ENCODE peak calls at places on chromosomes 2 and 18, in seven cellular contexts. Q is stimulated activated naive B cell treated with anti-CD40 and anti-IgM and Interleukin-4, amounts not matched to agents 10 μg/mL and 1 μg/mL and 100 μg/mL, for 72 hours; E is KG1; M is activated CD8-positive, alpha-beta memory T cell treated with anti-CD3 and anti-CD28 coated beads, Interleukin-2, amount 50 U/mL, for 4 hours; G is T-helper 2 cell; X is left colon; R is GM20000. P is an unnamed sample.

GRCh38 chr18:27366151-27366550 is 181.0 kb upstream of the CHST9 start:
- DNase-seq in Q (no peak), E (no peak), M (no peak), G (no peak), X (no peak), R (no peak), P (no peak)

GRCh38 chr2:134576478-134576877 is 142.3 kb downstream of the TMEM163 start:
- DNase-seq in Q (no peak), E (no peak), M (no peak), G (no peak), X (no peak), R (no peak), P (no peak)

GRCh38 chr2:75481041-75481836 is 79.5 kb downstream of the EVA1A start:
- DNase-seq in Q (no peak), E (no peak), M (no peak), G (no peak), X (no peak), R (no peak), P (no peak)

GRCh38 chr2:156625360-156625995 is 189.3 kb downstream of the GPD2 start:
- DNase-seq in Q (no peak), E (no peak), M (no peak), G (no peak), X (no peak), R (no peak), P (no peak)

GRCh38 chr2:191247381-191248057 is 2.3 kb downstream of the MYO1B start:
- DNase-seq in Q (no peak), E (no peak), M (no peak), G (no peak), X (peak), R (no peak), P (no peak)

GRCh38 chr2:9199716-9200633 is 6.6 kb upstream of the ASAP2 start:
- DNase-seq in Q (no peak), E (no peak), M (no peak), G (no peak), X (no peak), R (no peak), P (no peak)

GRCh38 chr18:54127759-54128378 is 96.6 kb downstream of the MBD2 start:
- DNase-seq in Q (no peak), E (no peak), M (no peak), G (no peak), X (no peak), R (peak), P (no peak)

GRCh38 chr18:72543362-72544055 is 633 bp downstream of the CBLN2 start:
- DNase-seq in Q (no peak), E (no peak), M (no peak), G (no peak), X (no peak), R (no peak), P (no peak)

GRCh38 chr2:222884765-222885424 is 24.1 kb downstream of the ACSL3 start:
- DNase-seq in Q (no peak), E (no peak), M (no peak), G (no peak), X (no peak), R (no peak), P (no peak)

GRCh38 chr2:43051316-43051715 is 175.1 kb downstream of the ZFP36L2 start:
- DNase-seq in Q (no peak), E (no peak), M (peak), G (no peak), X (peak), R (no peak), P (peak)

GRCh38 chr2:238388794-238389193 is 37.9 kb upstream of the ASB1 start:
- DNase-seq in Q (no peak), E (no peak), M (no peak), G (no peak), X (no peak), R (no peak), P (peak)

GRCh38 chr18:21262979-21263378 is 20.9 kb downstream of the GREB1L start:
- DNase-seq in Q (no peak), E (no peak), M (no peak), G (no peak), X (no peak), R (no peak), P (no peak)

GRCh38 chr18:58527116-58528010 is 101.5 kb downstream of the ALPK2 start:
- DNase-seq in Q (no peak), E (no peak), M (no peak), G (no peak), X (no peak), R (no peak), P (no peak)

GRCh38 chr18:518081-518480 is 17.6 kb upstream of the COLEC12 start:
- DNase-seq in Q (no peak), E (no peak), M (no peak), G (no peak), X (no peak), R (no peak), P (no peak)

GRCh38 chr2:150997702-150998480 is 263.8 kb downstream of the RBM43 start:
- DNase-seq in Q (no peak), E (no peak), M (no peak), G (no peak), X (no peak), R (no peak), P (no peak)

GRCh38 chr18:47075098-47075883 is 39.9 kb upstream of the ELOA2 start:
- DNase-seq in Q (no peak), E (no peak), M (no peak), G (no peak), X (no peak), R (no peak), P (no peak)

GRCh38 chr2:175918935-175919334 is 83.1 kb downstream of the LNPK start:
- DNase-seq in Q (no peak), E (no peak), M (no peak), G (no peak), X (no peak), R (no peak), P (no peak)

GRCh38 chr2:119756837-119757236 is 2.9 kb upstream of the PTPN4 start:
- DNase-seq in Q (no peak), E (no peak), M (peak), G (no peak), X (peak), R (no peak), P (peak)

GRCh38 chr2:168849610-168850009 is 40.6 kb downstream of the SPC25 start:
- DNase-seq in Q (no peak), E (no peak), M (no peak), G (no peak), X (peak), R (no peak), P (peak)

GRCh38 chr18:68937204-68937603 is 139.3 kb downstream of the CCDC102B start:
- DNase-seq in Q (no peak), E (no peak), M (no peak), G (no peak), X (no peak), R (no peak), P (no peak)

GRCh38 chr2:239264838-239265651 is 135.8 kb downstream of the HDAC4 start:
- DNase-seq in Q (no peak), E (no peak), M (peak), G (no peak), X (peak), R (peak), P (peak)

GRCh38 chr2:20515293-20516220 is 68.7 kb downstream of the RHOB start:
- DNase-seq in Q (no peak), E (no peak), M (no peak), G (no peak), X (no peak), R (no peak), P (no peak)

P was measured in stomach.